ENCODE peak calls at places on chromosomes 16 and 17, in nine cellular contexts. One of them, this sample, is unnamed. For H3K4me1 and H3K9me3, the result is how much of the 10 kb centered on the place peaks cover.

GRCh38 chr17:43560461-43561427 is 14.6 kb upstream of the ETV4 start:
- DNase-seq in right atrium auricular region: no peak
- DNase-seq in upper lobe of left lung: no peak
- DNase-seq in uterus: no peak
- DNase-seq in sigmoid colon: no peak
- DNase-seq in esophagus muscularis mucosa: no peak
- DNase-seq in endothelial cell of umbilical vein: no peak
- DNase-seq in Panc1: no peak
- DNase-seq in stomach: no peak
- DNase-seq in this sample: no peak

GRCh38 chr17:36972186-36972686 is 23.5 kb downstream of the AATF start:
- DNase-seq in right atrium auricular region: no peak
- DNase-seq in upper lobe of left lung: no peak
- DNase-seq in uterus: no peak
- DNase-seq in sigmoid colon: no peak
- DNase-seq in esophagus muscularis mucosa: no peak
- DNase-seq in endothelial cell of umbilical vein: no peak
- DNase-seq in Panc1: no peak
- DNase-seq in stomach: no peak
- DNase-seq in this sample: no peak

GRCh38 chr17:41547921-41548843 is 20.1 kb upstream of the KRT19 start:
- DNase-seq in right atrium auricular region: peak
- DNase-seq in upper lobe of left lung: peak
- DNase-seq in uterus: peak
- DNase-seq in sigmoid colon: peak
- DNase-seq in esophagus muscularis mucosa: no peak
- DNase-seq in endothelial cell of umbilical vein: peak
- DNase-seq in Panc1: peak
- DNase-seq in stomach: peak
- DNase-seq in this sample: peak

GRCh38 chr17:40910441-40910841 is 25.4 kb upstream of the KRT20 start:
- DNase-seq in right atrium auricular region: no peak
- DNase-seq in upper lobe of left lung: no peak
- DNase-seq in uterus: no peak
- DNase-seq in sigmoid colon: no peak
- DNase-seq in esophagus muscularis mucosa: no peak
- DNase-seq in endothelial cell of umbilical vein: no peak
- DNase-seq in Panc1: no peak
- DNase-seq in stomach: no peak
- DNase-seq in this sample: no peak

GRCh38 chr16:1781758-1782407 is 488 bp downstream of the SPSB3 start:
- DNase-seq in right atrium auricular region: no peak
- DNase-seq in upper lobe of left lung: no peak
- DNase-seq in uterus: no peak
- DNase-seq in sigmoid colon: no peak
- DNase-seq in esophagus muscularis mucosa: no peak
- DNase-seq in endothelial cell of umbilical vein: peak
- DNase-seq in Panc1: no peak
- DNase-seq in stomach: no peak
- DNase-seq in this sample: peak

GRCh38 chr17:42135664-42136653 is 13.4 kb downstream of the HSPB9 start:
- DNase-seq in right atrium auricular region: peak
- DNase-seq in upper lobe of left lung: peak
- DNase-seq in uterus: peak
- DNase-seq in sigmoid colon: peak
- DNase-seq in esophagus muscularis mucosa: no peak
- DNase-seq in endothelial cell of umbilical vein: peak
- DNase-seq in Panc1: peak
- DNase-seq in stomach: peak
- DNase-seq in this sample: peak

GRCh38 chr17:43140396-43141332 is 15.5 kb upstream of the BRCA1 start:
- DNase-seq in right atrium auricular region: no peak
- DNase-seq in upper lobe of left lung: no peak
- DNase-seq in uterus: no peak
- DNase-seq in sigmoid colon: peak
- DNase-seq in esophagus muscularis mucosa: no peak
- DNase-seq in endothelial cell of umbilical vein: no peak
- DNase-seq in Panc1: no peak
- DNase-seq in stomach: no peak
- DNase-seq in this sample: no peak

GRCh38 chr16:75225092-75225491 is 6.3 kb downstream of the CTRB1 start:
- DNase-seq in right atrium auricular region: no peak
- DNase-seq in upper lobe of left lung: no peak
- DNase-seq in uterus: no peak
- DNase-seq in sigmoid colon: no peak
- DNase-seq in esophagus muscularis mucosa: no peak
- DNase-seq in endothelial cell of umbilical vein: peak
- DNase-seq in Panc1: no peak
- DNase-seq in stomach: no peak
- DNase-seq in this sample: no peak

GRCh38 chr17:29102741-29103181 is 59.8 kb downstream of the PIPOX start:
- DNase-seq in right atrium auricular region: no peak
- DNase-seq in upper lobe of left lung: no peak
- DNase-seq in uterus: no peak
- DNase-seq in sigmoid colon: no peak
- DNase-seq in esophagus muscularis mucosa: no peak
- DNase-seq in endothelial cell of umbilical vein: no peak
- DNase-seq in Panc1: no peak
- DNase-seq in stomach: no peak
- DNase-seq in this sample: no peak

GRCh38 chr16:17949713-17950112 is 386.8 kb downstream of the NPIPA8 start:
- DNase-seq in right atrium auricular region: no peak
- DNase-seq in upper lobe of left lung: no peak
- DNase-seq in uterus: no peak
- DNase-seq in sigmoid colon: no peak
- DNase-seq in esophagus muscularis mucosa: no peak
- DNase-seq in endothelial cell of umbilical vein: no peak
- DNase-seq in Panc1: no peak
- DNase-seq in stomach: no peak
- DNase-seq in this sample: no peak

GRCh38 chr16:28140788-28141618 is 70.8 kb downstream of the XPO6 start:
- DNase-seq in right atrium auricular region: no peak
- DNase-seq in upper lobe of left lung: peak
- DNase-seq in uterus: no peak
- DNase-seq in sigmoid colon: no peak
- DNase-seq in esophagus muscularis mucosa: no peak
- DNase-seq in endothelial cell of umbilical vein: no peak
- DNase-seq in Panc1: no peak
- DNase-seq in stomach: peak
- DNase-seq in this sample: no peak

GRCh38 chr16:58077796-58078195 is 51.4 kb downstream of the CFAP20 start:
- DNase-seq in right atrium auricular region: no peak
- DNase-seq in upper lobe of left lung: no peak
- DNase-seq in uterus: no peak
- DNase-seq in sigmoid colon: no peak
- DNase-seq in esophagus muscularis mucosa: no peak
- DNase-seq in endothelial cell of umbilical vein: no peak
- DNase-seq in Panc1: no peak
- DNase-seq in stomach: no peak
- DNase-seq in this sample: no peak

GRCh38 chr17:2392252-2393183 is 8.3 kb downstream of the MNT start:
- DNase-seq in right atrium auricular region: peak
- DNase-seq in upper lobe of left lung: peak
- DNase-seq in uterus: peak
- DNase-seq in sigmoid colon: peak
- DNase-seq in esophagus muscularis mucosa: peak
- DNase-seq in endothelial cell of umbilical vein: peak
- DNase-seq in Panc1: no peak
- DNase-seq in stomach: peak
- DNase-seq in this sample: peak
- H3K4me1 ChIP-seq in right atrium auricular region: half or more
- H3K4me1 ChIP-seq in upper lobe of left lung: half or more
- H3K4me1 ChIP-seq in uterus: half or more
- H3K4me1 ChIP-seq in sigmoid colon: half or more
- H3K4me1 ChIP-seq in esophagus muscularis mucosa: half or more
- H3K4me1 ChIP-seq in endothelial cell of umbilical vein: under half
- H3K4me1 ChIP-seq in Panc1: under half
- H3K4me1 ChIP-seq in stomach: half or more
- H3K4me1 ChIP-seq in this sample: under half

DNA sequence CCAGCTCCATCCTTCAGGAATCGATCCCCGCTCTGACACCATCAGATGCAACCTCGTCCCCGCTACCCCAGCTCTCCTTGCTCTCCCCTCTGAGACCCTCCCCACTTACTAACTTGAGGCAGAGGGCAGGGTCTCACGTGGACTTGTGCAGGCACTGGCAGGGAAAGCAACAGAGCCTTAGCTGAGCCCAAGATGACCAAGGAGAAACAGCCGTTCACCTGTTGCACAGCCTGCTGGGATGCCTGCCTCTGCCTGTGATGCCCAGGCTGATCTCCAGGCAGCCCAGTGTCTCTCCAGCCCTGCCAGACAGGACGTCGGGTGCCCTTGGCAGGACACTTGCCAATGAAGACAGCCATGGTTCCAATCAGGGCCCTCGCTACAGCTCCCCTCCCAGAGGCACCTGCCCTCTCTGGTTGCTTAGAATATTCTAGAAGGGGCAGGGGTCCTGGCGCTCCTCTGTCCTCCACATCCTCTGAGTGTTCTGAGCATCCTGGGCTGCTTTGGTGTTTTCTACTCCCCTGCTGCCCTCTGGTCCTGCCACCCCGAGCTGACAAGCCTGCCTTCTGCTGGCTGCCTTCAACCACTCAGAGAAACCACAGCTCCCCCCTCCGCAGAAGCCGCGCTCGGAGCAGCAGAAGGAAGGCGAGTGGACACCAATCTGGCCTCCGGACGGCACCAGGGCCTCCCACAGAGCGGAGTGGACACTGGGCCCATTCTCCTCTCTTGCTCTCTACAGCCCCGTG is 6.7 kb downstream of the CEP295NL start:
- DNase-seq in right atrium auricular region: no peak
- DNase-seq in upper lobe of left lung: no peak
- DNase-seq in uterus: no peak
- DNase-seq in sigmoid colon: peak
- DNase-seq in esophagus muscularis mucosa: no peak
- DNase-seq in endothelial cell of umbilical vein: no peak
- DNase-seq in Panc1: no peak
- DNase-seq in stomach: no peak
- DNase-seq in this sample: no peak
- TF ChIP-seq CTCF in right atrium auricular region: no peak
- TF ChIP-seq CTCF in upper lobe of left lung: no peak
- TF ChIP-seq CTCF in uterus: no peak
- TF ChIP-seq CTCF in sigmoid colon: no peak
- TF ChIP-seq CTCF in esophagus muscularis mucosa: no peak
- TF ChIP-seq CTCF in endothelial cell of umbilical vein: no peak
- TF ChIP-seq CTCF in Panc1: no peak
- TF ChIP-seq CTCF in stomach: no peak
- TF ChIP-seq CTCF in this sample: no peak

GRCh38 chr17:2180768-2181167 is 122.8 kb downstream of the SMG6 start:
- DNase-seq in right atrium auricular region: no peak
- DNase-seq in upper lobe of left lung: no peak
- DNase-seq in uterus: peak
- DNase-seq in sigmoid colon: no peak
- DNase-seq in esophagus muscularis mucosa: no peak
- DNase-seq in endothelial cell of umbilical vein: no peak
- DNase-seq in Panc1: no peak
- DNase-seq in stomach: no peak
- DNase-seq in this sample: no peak
- H3K9me3 ChIP-seq in right atrium auricular region: under half
- H3K9me3 ChIP-seq in upper lobe of left lung: under half
- H3K9me3 ChIP-seq in uterus: under half
- H3K9me3 ChIP-seq in sigmoid colon: under half
- H3K9me3 ChIP-seq in esophagus muscularis mucosa: under half
- H3K9me3 ChIP-seq in endothelial cell of umbilical vein: under half
- H3K9me3 ChIP-seq in Panc1: under half
- H3K9me3 ChIP-seq in stomach: under half
- H3K9me3 ChIP-seq in this sample: under half

GRCh38 chr17:74277935-74278334 is 3.9 kb downstream of the DNAI2 start:
- DNase-seq in right atrium auricular region: no peak
- DNase-seq in upper lobe of left lung: no peak
- DNase-seq in uterus: no peak
- DNase-seq in sigmoid colon: no peak
- DNase-seq in esophagus muscularis mucosa: no peak
- DNase-seq in endothelial cell of umbilical vein: no peak
- DNase-seq in Panc1: no peak
- DNase-seq in stomach: no peak
- DNase-seq in this sample: no peak
- H3K4me1 ChIP-seq in right atrium auricular region: under half
- H3K4me1 ChIP-seq in upper lobe of left lung: under half
- H3K4me1 ChIP-seq in uterus: under half
- H3K4me1 ChIP-seq in sigmoid colon: under half
- H3K4me1 ChIP-seq in esophagus muscularis mucosa: under half
- H3K4me1 ChIP-seq in endothelial cell of umbilical vein: under half
- H3K4me1 ChIP-seq in Panc1: under half
- H3K4me1 ChIP-seq in stomach: under half
- H3K4me1 ChIP-seq in this sample: under half

GRCh38 chr17:4807534-4808377 is 804 bp downstream of the PLD2 start:
- DNase-seq in right atrium auricular region: no peak
- DNase-seq in upper lobe of left lung: no peak
- DNase-seq in uterus: no peak
- DNase-seq in sigmoid colon: no peak
- DNase-seq in esophagus muscularis mucosa: no peak
- DNase-seq in endothelial cell of umbilical vein: no peak
- DNase-seq in Panc1: no peak
- DNase-seq in stomach: no peak
- DNase-seq in this sample: no peak

GRCh38 chr17:4806420-4806769 is 557 bp upstream of the PLD2 start:
- DNase-seq in right atrium auricular region: no peak
- DNase-seq in upper lobe of left lung: no peak
- DNase-seq in uterus: no peak
- DNase-seq in sigmoid colon: no peak
- DNase-seq in esophagus muscularis mucosa: no peak
- DNase-seq in endothelial cell of umbilical vein: no peak
- DNase-seq in Panc1: no peak
- DNase-seq in stomach: no peak
- DNase-seq in this sample: no peak

GRCh38 chr17:4806770-4807533 is at the start of gene PLD2:
- DNase-seq in right atrium auricular region: peak
- DNase-seq in upper lobe of left lung: peak
- DNase-seq in uterus: peak
- DNase-seq in sigmoid colon: peak
- DNase-seq in esophagus muscularis mucosa: peak
- DNase-seq in endothelial cell of umbilical vein: peak
- DNase-seq in Panc1: no peak
- DNase-seq in stomach: peak
- DNase-seq in this sample: peak

GRCh38 chr17:4800462-4801185 is 1.5 kb downstream of the C17orf114 start:
- DNase-seq in right atrium auricular region: no peak
- DNase-seq in upper lobe of left lung: no peak
- DNase-seq in uterus: no peak
- DNase-seq in sigmoid colon: no peak
- DNase-seq in esophagus muscularis mucosa: no peak
- DNase-seq in endothelial cell of umbilical vein: no peak
- DNase-seq in Panc1: no peak
- DNase-seq in stomach: no peak
- DNase-seq in this sample: no peak

GRCh38 chr17:4802228-4802627 is at the start of gene C17orf114:
- DNase-seq in right atrium auricular region: no peak
- DNase-seq in upper lobe of left lung: no peak
- DNase-seq in uterus: no peak
- DNase-seq in sigmoid colon: no peak
- DNase-seq in esophagus muscularis mucosa: no peak
- DNase-seq in endothelial cell of umbilical vein: no peak
- DNase-seq in Panc1: no peak
- DNase-seq in stomach: no peak
- DNase-seq in this sample: no peak
- TF ChIP-seq CTCF in right atrium auricular region: no peak
- TF ChIP-seq CTCF in upper lobe of left lung: no peak
- TF ChIP-seq CTCF in uterus: no peak
- TF ChIP-seq CTCF in sigmoid colon: no peak
- TF ChIP-seq CTCF in esophagus muscularis mucosa: no peak
- TF ChIP-seq CTCF in endothelial cell of umbilical vein: no peak
- TF ChIP-seq CTCF in Panc1: no peak
- TF ChIP-seq CTCF in stomach: no peak
- TF ChIP-seq CTCF in this sample: no peak

GRCh38 chr17:82950525-82951102 is 110.8 kb upstream of the ZNF750 start:
- DNase-seq in right atrium auricular region: no peak
- DNase-seq in upper lobe of left lung: peak
- DNase-seq in uterus: peak
- DNase-seq in sigmoid colon: peak
- DNase-seq in esophagus muscularis mucosa: no peak
- DNase-seq in endothelial cell of umbilical vein: no peak
- DNase-seq in Panc1: no peak
- DNase-seq in stomach: no peak
- DNase-seq in this sample: no peak
- H3K9me3 ChIP-seq in right atrium auricular region: under half
- H3K9me3 ChIP-seq in upper lobe of left lung: under half
- H3K9me3 ChIP-seq in uterus: under half
- H3K9me3 ChIP-seq in sigmoid colon: under half
- H3K9me3 ChIP-seq in esophagus muscularis mucosa: under half
- H3K9me3 ChIP-seq in endothelial cell of umbilical vein: under half
- H3K9me3 ChIP-seq in Panc1: under half
- H3K9me3 ChIP-seq in stomach: half or more
- H3K9me3 ChIP-seq in this sample: under half

This sample was measured in adrenal gland.